ENCODE peak calls at places on chromosomes 13 and 19, in nine cellular contexts. N is CD8-positive, alpha-beta T cell; O is fibroblast of mammary gland; H is fibroblast of lung; B is neural crest cell; Y is kidney epithelial cell; K is astrocyte of the spinal cord; G is neural progenitor cell; X is Panc1. L is an unnamed sample.

GRCh38 chr13:44109986-44110640 is 230.4 kb downstream of the LACC1 start:
- DNase-seq in N (no peak), O (no peak), H (no peak), B (no peak), Y (no peak), K (no peak), G (no peak), X (no peak), L (no peak)

GRCh38 chr19:58325623-58326022 is 1.2 kb upstream of the ZSCAN22 start:
- DNase-seq in N (no peak), O (peak; percentile 52), H (peak; percentile 42), B (no peak), Y (no peak), K (no peak), G (no peak), X (no peak), L (no peak)

GRCh38 chr19:7739211-7739752 is 7.4 kb upstream of the CLEC4G start:
- DNase-seq in N (no peak), O (no peak), H (no peak), B (no peak), Y (no peak), K (no peak), G (no peak), X (no peak), L (no peak)

GRCh38 chr19:19540707-19541515 is 2.8 kb downstream of the CILP2 start:
- DNase-seq in N (peak; percentile 79), O (no peak), H (peak; percentile 17), B (no peak), Y (no peak), K (no peak), G (peak; percentile 76), X (no peak), L (no peak)

GRCh38 chr19:4052114-4052992 is 14.3 kb downstream of the ZBTB7A start:
- DNase-seq in N (no peak), O (peak; percentile 85), H (peak; percentile 63), B (no peak), Y (no peak), K (no peak), G (no peak), X (no peak), L (peak; percentile 68)

GRCh38 chr19:31270897-31271568 is 78.2 kb downstream of the TSHZ3 start:
- DNase-seq in N (no peak), O (peak; percentile 87), H (peak; percentile 92), B (no peak), Y (no peak), K (peak; percentile 85), G (no peak), X (no peak), L (no peak)

GRCh38 chr13:35979378-35979911 is 151.7 kb downstream of the DCLK1 start:
- DNase-seq in N (no peak), O (peak; percentile 99), H (peak; percentile 98), B (no peak), Y (no peak), K (peak; percentile 98), G (no peak), X (no peak), L (no peak)

GRCh38 chr13:41854758-41855157 is 106.2 kb downstream of the VWA8 start:
- DNase-seq in N (no peak), O (no peak), H (peak; percentile 12), B (no peak), Y (no peak), K (no peak), G (no peak), X (no peak), L (no peak)

GRCh38 chr13:74136089-74136658 is 2.0 kb upstream of the KLF12 start:
- DNase-seq in N (peak; percentile 59), O (peak; percentile 53), H (peak; percentile 68), B (peak; percentile 9), Y (no peak), K (peak; percentile 76), G (no peak), X (no peak), L (peak; percentile 68)

GRCh38 chr13:99004931-99005330 is 27.1 kb upstream of the DOCK9 start:
- DNase-seq in N (no peak), O (no peak), H (no peak), B (no peak), Y (no peak), K (no peak), G (no peak), X (no peak), L (no peak)

GRCh38 chr13:66716502-66716901 is 513.6 kb downstream of the PCDH9 start:
- DNase-seq in N (no peak), O (no peak), H (no peak), B (no peak), Y (no peak), K (no peak), G (no peak), X (no peak), L (no peak)

GRCh38 chr13:66714795-66715194 is 515.3 kb downstream of the PCDH9 start:
- DNase-seq in N (no peak), O (no peak), H (no peak), B (no peak), Y (no peak), K (no peak), G (no peak), X (no peak), L (no peak)
- TF ChIP-seq CTCF in N (no peak), O (peak; percentile 22), H (no peak), B (peak; percentile 46), Y (no peak), K (peak; percentile 26), G (peak; percentile 11), X (peak; percentile 22), L (peak; percentile 41)

DNA sequence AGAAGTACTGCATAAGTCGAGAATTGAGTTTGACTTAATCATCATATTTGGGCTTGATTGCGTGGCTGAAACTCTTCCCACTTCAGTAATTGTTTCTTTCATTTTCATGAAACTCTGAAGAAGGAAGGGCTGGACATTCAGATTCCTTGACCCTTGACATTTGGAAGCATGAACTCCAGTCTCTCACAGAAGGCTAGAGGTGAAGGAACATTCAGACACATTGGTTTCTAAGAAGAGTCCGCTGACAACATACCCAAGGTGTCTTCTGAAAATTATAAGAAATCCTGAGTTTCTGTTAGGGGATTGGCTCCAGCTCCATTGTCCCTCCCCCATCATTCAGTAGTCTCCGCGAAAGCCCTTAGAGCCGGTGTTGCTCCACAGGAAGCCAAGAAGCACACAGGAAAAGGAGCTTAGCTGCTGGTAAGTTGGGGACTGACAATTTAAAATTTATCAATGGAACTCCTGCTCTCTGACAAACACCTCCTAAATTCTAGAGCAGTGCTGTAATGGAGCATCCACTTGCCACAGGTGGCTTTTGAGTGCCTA is at the start of gene FPR2:
- DNase-seq in N (no peak), O (no peak), H (no peak), B (no peak), Y (no peak), K (no peak), G (peak; percentile 8), X (no peak), L (no peak)
- TF ChIP-seq CTCF in N (no peak), O (no peak), H (no peak), B (no peak), Y (no peak), K (no peak), G (no peak), X (no peak), L (no peak)

GRCh38 chr19:11291991-11292390 is 4.0 kb upstream of the TSPAN16 start:
- DNase-seq in N (no peak), O (no peak), H (no peak), B (no peak), Y (no peak), K (no peak), G (no peak), X (no peak), L (no peak)

GRCh38 chr19:11293468-11294389 is 2.2 kb upstream of the TSPAN16 start:
- DNase-seq in N (peak; percentile 76), O (peak; percentile 89), H (peak; percentile 86), B (peak; percentile 98), Y (peak; percentile 43), K (peak; percentile 88), G (peak; percentile 96), X (peak; percentile 82), L (peak; percentile 96)

GRCh38 chr19:11295180-11295579 is 780 bp upstream of the TSPAN16 start:
- DNase-seq in N (no peak), O (no peak), H (no peak), B (no peak), Y (no peak), K (no peak), G (no peak), X (no peak), L (no peak)

GRCh38 chr19:11296264-11296663 is 304 bp downstream of the TSPAN16 start:
- DNase-seq in N (no peak), O (peak; percentile 35), H (no peak), B (no peak), Y (no peak), K (no peak), G (no peak), X (no peak), L (no peak)

DNA sequence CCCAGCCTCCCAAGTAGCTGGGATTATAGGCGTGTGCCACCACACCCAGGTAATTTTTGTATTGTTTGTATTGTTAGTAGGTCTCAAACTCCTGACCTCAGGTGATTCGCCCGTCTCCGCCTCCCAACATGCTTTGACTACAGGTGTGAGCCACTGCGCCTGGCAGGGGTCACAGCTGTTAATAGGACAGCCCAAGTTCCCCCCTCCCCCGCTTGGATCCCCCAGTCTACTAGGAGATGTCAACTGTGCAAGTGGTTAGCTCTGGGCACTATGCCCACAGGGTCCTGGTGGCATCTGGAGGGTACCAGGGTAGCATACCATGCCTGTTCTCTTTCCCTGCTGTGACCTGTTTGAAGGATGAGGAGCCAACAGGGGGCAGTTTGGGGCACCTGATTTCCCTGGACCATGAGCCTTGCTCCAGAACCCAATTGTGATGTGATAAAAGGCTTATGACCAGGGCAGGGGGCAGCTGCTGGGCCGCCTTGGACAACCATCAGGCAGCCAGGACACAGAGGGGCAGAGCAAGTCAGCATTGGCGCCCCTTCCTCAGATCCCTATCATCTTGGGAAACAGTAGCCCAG is at the start of gene TSPAN16:
- DNase-seq in N (no peak), O (no peak), H (no peak), B (no peak), Y (no peak), K (no peak), G (peak; percentile 10), X (no peak), L (no peak)
- TF ChIP-seq CTCF in N (no peak), O (no peak), H (no peak), B (no peak), Y (no peak), K (peak; percentile 18), G (peak; percentile 8), X (no peak), L (no peak)

DNA sequence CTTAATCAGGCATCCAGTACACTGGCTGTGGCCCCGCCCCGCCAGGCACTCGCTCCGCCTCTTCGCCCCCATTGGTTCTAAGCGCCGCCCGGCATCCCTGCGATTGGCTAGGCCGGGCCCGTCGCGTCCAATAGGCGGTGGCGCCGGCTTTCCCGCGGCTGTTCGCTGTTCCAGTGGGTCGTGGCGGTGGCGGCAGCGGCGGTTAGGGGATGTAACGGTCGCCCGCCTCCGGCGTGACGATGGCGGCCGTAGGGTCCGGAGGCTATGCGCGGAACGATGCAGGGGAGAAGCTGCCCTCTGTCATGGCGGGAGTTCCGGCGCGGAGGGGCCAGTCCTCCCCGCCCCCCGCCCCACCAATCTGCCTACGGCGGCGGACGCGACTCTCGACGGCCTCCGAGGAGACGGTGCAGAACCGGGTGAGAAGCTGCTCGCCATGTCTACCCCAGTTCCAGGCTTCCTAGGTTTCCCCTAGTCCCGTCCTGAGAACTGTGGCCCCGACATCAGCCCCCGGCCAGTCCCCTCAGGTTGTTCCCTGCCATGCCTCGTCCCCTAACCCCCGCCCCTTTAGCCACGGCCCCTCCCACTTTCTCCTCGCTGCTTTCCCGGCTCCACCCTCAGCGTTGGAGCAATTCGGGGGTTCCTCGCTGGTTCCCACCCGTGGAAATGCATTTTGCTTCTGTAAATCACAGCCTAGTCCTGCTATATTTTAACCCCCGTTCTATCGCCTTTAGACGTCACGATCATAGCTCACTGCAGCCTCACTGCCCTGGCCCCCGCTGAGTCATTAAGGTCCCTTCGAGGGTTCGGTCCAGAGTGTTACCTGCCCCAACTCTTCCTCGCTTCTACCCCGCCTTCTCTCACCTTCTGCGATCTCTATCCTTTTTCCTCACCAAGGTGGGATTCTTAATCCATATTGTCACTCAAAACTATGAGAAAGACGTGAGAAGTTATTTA is at the start of gene WDR62:
- DNase-seq in N (peak; percentile 40), O (peak; percentile 20), H (peak; percentile 87), B (peak; percentile 90), Y (peak; percentile 54), K (peak; percentile 23), G (peak; percentile 98), X (no peak), L (peak; percentile 95)
- TF ChIP-seq CTCF in N (no peak), O (no peak), H (no peak), B (peak; percentile 4), Y (no peak), K (no peak), G (no peak), X (peak; percentile 26), L (peak; percentile 0)

L was measured in type B pancreatic cell.